ENCODE peak calls at places on chromosome 3, in four cellular contexts. R is A549, O is K562, P is GM12878. W is an unnamed sample.

GRCh38 chr3:73536952-73537351 is 87.8 kb downstream of the PDZRN3 start:
- DNase-seq in R (no peak), O (no peak), P (no peak), W (no peak)

GRCh38 chr3:53675942-53676341 is 170.3 kb downstream of the CHDH start:
- DNase-seq in R (no peak), O (no peak), P (no peak), W (no peak)

GRCh38 chr3:8507496-8507895 is 5.9 kb downstream of the LMCD1 start:
- DNase-seq in R (no peak), O (no peak), P (no peak), W (no peak)

GRCh38 chr3:187291001-187291511 is 481 bp downstream of the MASP1 start:
- DNase-seq in R (no peak), O (no peak), P (no peak), W (peak)

GRCh38 chr3:71097557-71097956 is 486.0 kb downstream of the FOXP1 start:
- DNase-seq in R (no peak), O (no peak), P (no peak), W (no peak)

GRCh38 chr3:46985588-46985987 is 6.1 kb downstream of the NBEAL2 start:
- DNase-seq in R (no peak), O (no peak), P (no peak), W (no peak)

GRCh38 chr3:64422932-64423331 is 197.7 kb upstream of the PRICKLE2 start:
- DNase-seq in R (no peak), O (no peak), P (no peak), W (no peak)

GRCh38 chr3:116288480-116288879 is 156.8 kb downstream of the LSAMP start:
- DNase-seq in R (no peak), O (no peak), P (peak), W (peak)

GRCh38 chr3:142112601-142113000 is 36.7 kb downstream of the TFDP2 start:
- DNase-seq in R (no peak), O (no peak), P (no peak), W (no peak)

GRCh38 chr3:9552252-9552999 is 1.2 kb downstream of the LHFPL4 start:
- DNase-seq in R (no peak), O (peak), P (no peak), W (peak)

GRCh38 chr3:194976813-194977322 is 291.2 kb downstream of the FAM43A start:
- DNase-seq in R (no peak), O (no peak), P (no peak), W (no peak)

GRCh38 chr3:71428841-71429609 is 154.5 kb downstream of the FOXP1 start:
- DNase-seq in R (no peak), O (no peak), P (no peak), W (peak)

GRCh38 chr3:191290311-191291025 is 38.7 kb upstream of the CCDC50 start:
- DNase-seq in R (no peak), O (no peak), P (no peak), W (no peak)

GRCh38 chr3:117118604-117119003 is 409.0 kb downstream of the TUSC7 start:
- DNase-seq in R (no peak), O (no peak), P (no peak), W (peak)

GRCh38 chr3:62587579-62588031 is 214.3 kb upstream of the FEZF2 start:
- DNase-seq in R (no peak), O (no peak), P (no peak), W (peak)

GRCh38 chr3:187986514-187986934 is 167.4 kb upstream of the LPP start:
- DNase-seq in R (peak), O (peak), P (no peak), W (peak)

GRCh38 chr3:181369637-181370036 is 342.1 kb upstream of the SOX2 start:
- DNase-seq in R (no peak), O (no peak), P (no peak), W (no peak)

GRCh38 chr3:1576047-1576446 is 483.2 kb downstream of the CNTN6 start:
- DNase-seq in R (no peak), O (no peak), P (no peak), W (no peak)

GRCh38 chr3:11568503-11569155 is 75.1 kb downstream of the VGLL4 start:
- DNase-seq in R (peak), O (no peak), P (no peak), W (peak)

GRCh38 chr3:168485897-168486296 is 390.2 kb upstream of the GOLIM4 start:
- DNase-seq in R (no peak), O (no peak), P (no peak), W (no peak)

GRCh38 chr3:32452009-32452408 is 50.6 kb downstream of the CMTM6 start:
- DNase-seq in R (no peak), O (no peak), P (no peak), W (no peak)

GRCh38 chr3:150875548-150875947 is 29.7 kb downstream of the MINDY4B start:
- DNase-seq in R (no peak), O (no peak), P (no peak), W (no peak)

GRCh38 chr3:134427400-134428111 is 53.3 kb upstream of the AMOTL2 start:
- DNase-seq in R (peak), O (no peak), P (no peak), W (peak)

GRCh38 chr3:32595318-32595717 is 24.7 kb upstream of the DYNC1LI1 start:
- DNase-seq in R (no peak), O (no peak), P (no peak), W (no peak)

GRCh38 chr3:171354706-171355582 is 105.3 kb downstream of the TNIK start:
- DNase-seq in R (no peak), O (no peak), P (no peak), W (no peak)

GRCh38 chr3:38334656-38335055 is 11.9 kb upstream of the XYLB start:
- DNase-seq in R (no peak), O (no peak), P (no peak), W (peak)

GRCh38 chr3:149466192-149466591 is 8.3 kb upstream of the TM4SF4 start:
- DNase-seq in R (no peak), O (no peak), P (no peak), W (peak)

GRCh38 chr3:134535186-134535974 is 49.5 kb downstream of the CEP63 start:
- DNase-seq in R (no peak), O (peak), P (no peak), W (no peak)

GRCh38 chr3:30710017-30710416 is 103.6 kb downstream of the TGFBR2 start:
- DNase-seq in R (no peak), O (no peak), P (no peak), W (no peak)

GRCh38 chr3:127692501-127693335 is 20.0 kb downstream of the ABTB1 start:
- DNase-seq in R (no peak), O (no peak), P (no peak), W (no peak)

GRCh38 chr3:33578325-33579180 is 138.3 kb upstream of the UBP1 start:
- DNase-seq in R (peak), O (no peak), P (no peak), W (peak)

GRCh38 chr3:57530071-57530608 is 14.0 kb downstream of the DNAH12 start:
- DNase-seq in R (no peak), O (no peak), P (no peak), W (no peak)

GRCh38 chr3:188772886-188773285 is 398.9 kb upstream of the TPRG1 start:
- DNase-seq in R (peak), O (no peak), P (no peak), W (peak)

GRCh38 chr3:152021951-152022461 is 148.6 kb downstream of the SUCNR1 start:
- DNase-seq in R (peak), O (peak), P (peak), W (peak)

GRCh38 chr3:4350789-4351163 is 47.6 kb downstream of the SETMAR start:
- DNase-seq in R (peak), O (peak), P (peak), W (peak)

DNA sequence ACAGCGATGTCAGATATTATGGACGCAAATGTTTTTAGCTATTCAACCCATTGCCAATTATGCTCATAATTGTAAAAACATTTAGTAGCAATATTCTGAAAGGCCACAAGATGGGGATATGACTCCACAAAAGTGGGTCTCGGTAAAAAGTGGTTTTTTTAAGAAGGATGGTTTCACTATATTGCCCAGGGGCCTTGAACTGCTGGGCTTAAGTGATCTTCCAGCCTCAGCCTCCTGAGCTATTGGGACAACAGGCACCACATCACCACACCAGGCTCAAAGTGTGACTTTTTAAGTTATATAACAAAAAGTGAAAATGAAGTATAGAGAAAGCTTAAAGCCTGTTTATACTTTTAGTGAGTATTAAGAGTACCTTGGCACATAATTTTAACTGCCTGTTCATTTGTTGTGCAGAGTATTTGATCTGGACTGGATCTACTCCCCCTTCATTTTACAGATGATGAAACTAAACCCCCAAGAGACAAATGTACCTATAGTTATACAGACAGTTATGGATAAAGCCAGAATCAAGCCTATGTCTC is 9.4 kb downstream of the NAA50 start:
- DNase-seq in R (peak), O (peak), P (peak), W (peak)
- TF ChIP-seq ELK1 in R (no peak), O (no peak), P (no peak), W (no peak)

GRCh38 chr3:126484662-126485061 is 9.0 kb upstream of the ZXDC start:
- DNase-seq in R (no peak), O (no peak), P (no peak), W (no peak)
- H3K4me3 ChIP-seq in R (no peak), O (no peak), P (no peak), W (no peak)

DNA sequence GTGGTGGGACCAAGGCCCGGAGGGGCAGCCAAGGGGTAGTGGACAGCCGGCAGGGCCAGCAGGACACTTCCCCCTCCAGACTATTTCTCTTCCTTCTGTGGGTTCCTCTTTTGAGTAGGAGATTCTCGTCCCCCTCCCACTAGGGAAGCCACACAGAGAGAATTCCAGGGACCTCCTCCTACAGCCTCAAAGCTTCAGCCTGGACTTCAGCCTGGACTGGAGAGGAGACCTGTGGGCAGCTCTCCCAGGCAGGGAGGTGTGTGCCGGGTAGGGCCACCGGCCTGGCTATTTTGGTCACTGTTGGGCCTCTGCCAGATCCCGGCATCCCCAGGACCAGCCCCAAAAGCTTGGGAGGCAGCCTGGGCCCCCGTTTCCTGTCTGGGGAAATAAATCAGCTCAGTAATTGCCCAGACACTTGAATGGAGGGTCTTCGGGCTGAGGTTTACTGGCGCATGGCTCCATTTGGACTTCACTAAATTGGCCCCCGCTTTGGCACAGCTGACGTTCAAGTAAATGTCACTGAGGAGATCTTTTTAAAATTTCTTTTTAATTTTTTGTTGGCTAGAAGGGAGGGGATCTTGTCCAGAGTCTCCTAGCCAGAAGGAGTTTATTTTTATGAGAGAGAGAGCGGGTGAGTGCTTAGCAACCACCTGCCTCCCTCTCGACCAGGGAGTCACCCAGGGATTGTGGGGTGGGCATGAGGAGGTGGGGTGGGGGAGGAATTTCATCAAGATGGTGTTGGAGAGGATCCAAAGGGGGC is 1.4 kb downstream of the SLC6A6 start:
- DNase-seq in R (no peak), O (peak), P (no peak), W (no peak)
- TF ChIP-seq ELK1 in R (no peak), O (no peak), P (no peak), W (no peak)

DNA sequence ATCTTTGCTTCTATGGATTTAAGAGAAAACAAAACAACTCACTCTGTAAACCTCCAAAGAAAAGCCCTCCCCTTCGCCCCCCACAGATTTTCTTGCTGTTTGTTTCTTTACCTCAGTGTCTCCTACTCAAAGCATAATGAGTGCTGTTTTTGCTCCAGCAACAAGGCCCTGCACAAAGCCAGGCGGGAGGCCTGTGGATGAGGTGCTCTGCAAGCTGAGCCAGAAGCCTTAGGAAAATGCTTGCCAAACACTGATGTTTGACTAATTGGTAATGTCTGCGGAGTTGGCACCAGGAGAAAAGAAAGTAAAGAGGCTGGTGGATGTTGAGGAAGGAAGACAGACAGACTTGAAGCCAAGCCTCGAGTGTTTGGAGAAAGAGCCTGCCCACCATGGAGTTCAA is 99.7 kb downstream of the RARB start:
- DNase-seq in R (no peak), O (no peak), P (no peak), W (no peak)
- H3K4me3 ChIP-seq in R (no peak), O (no peak), P (no peak), W (no peak)

DNA sequence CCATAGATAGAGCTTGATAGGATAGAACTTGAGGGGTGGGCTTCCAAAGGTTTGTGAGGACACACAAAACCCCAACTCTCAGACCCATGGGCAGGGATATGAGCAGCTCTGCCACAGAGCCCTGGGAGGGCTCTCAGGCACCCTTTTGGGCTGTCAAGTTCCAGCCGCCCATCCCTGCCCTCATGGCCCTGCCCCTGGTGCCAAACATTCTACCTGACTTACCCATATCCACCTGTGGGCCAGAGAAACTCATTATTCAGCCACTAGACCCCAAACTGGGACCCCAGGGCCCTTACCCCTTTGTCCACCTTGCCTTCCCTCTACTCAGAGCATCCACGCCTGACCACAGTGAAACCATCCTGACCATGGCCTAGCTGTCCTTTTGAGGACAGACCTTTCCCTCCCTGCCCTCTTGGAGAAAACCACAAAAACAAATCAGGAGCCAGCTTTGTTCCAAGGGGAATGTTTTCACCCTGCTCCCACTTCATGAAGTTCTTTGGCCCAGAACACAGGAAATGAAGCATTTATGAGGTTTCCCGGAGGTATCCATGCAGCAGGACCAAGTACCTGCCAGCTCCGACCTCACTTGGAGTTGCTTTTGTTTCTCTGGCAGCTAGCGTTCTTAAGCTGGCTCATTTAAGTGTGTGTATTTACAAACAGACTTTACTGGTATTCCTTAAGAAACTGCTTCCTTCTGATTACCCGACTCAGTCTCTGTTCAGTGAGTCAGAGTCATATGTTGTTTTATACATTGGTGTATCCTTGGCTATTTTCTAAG is 34.2 kb upstream of the GALNT15 start:
- DNase-seq in R (no peak), O (no peak), P (no peak), W (peak)
- TF ChIP-seq ELK1 in R (no peak), O (no peak), P (no peak), W (no peak)

W was measured in IMR-90.